ENCODE peak calls at places on chromosomes 3 and 15, in five cellular contexts. Y is cardiac muscle cell, N is glutamatergic neuron, D is PC-3, I is foreskin fibroblast. M is an unnamed sample.

GRCh38 chr3:123953735-123954134 is 7.3 kb downstream of the CCDC14 start:
- DNase-seq in N (no peak), D (no peak), I (no peak), Y (no peak), M (no peak)

GRCh38 chr3:70245746-70246525 is 66.5 kb downstream of the MDFIC2 start:
- DNase-seq in I (no peak), Y (no peak), D (no peak), N (no peak), M (no peak)

GRCh38 chr15:54345301-54345700 is 367.1 kb downstream of the UNC13C start:
- DNase-seq in D (no peak), I (no peak), N (no peak), Y (no peak), M (no peak)

GRCh38 chr3:124557433-124558232 is 172.6 kb upstream of the UMPS start:
- DNase-seq in Y (no peak), N (no peak), I (peak), D (peak), M (peak)

GRCh38 chr3:50584391-50584790 is 15.1 kb downstream of the HEMK1 start:
- DNase-seq in D (no peak), N (no peak), I (peak), Y (no peak), M (no peak)

GRCh38 chr15:77548608-77549551 is 83.8 kb downstream of the LINGO1 start:
- DNase-seq in N (no peak), I (no peak), Y (no peak), D (no peak), M (no peak)

GRCh38 chr3:169812844-169813677 is at the start of the genes LRRC34 and LRRIQ4:
- DNase-seq in D (peak), I (peak), N (peak), Y (peak), M (peak)

GRCh38 chr3:115052906-115053305 is 94.2 kb downstream of the ZBTB20 start:
- DNase-seq in N (no peak), I (no peak), Y (no peak), D (no peak), M (no peak)

GRCh38 chr3:143443851-143444331 is 324.3 kb downstream of the CHST2 start:
- DNase-seq in I (peak), N (no peak), Y (no peak), D (peak), M (peak)

DNA sequence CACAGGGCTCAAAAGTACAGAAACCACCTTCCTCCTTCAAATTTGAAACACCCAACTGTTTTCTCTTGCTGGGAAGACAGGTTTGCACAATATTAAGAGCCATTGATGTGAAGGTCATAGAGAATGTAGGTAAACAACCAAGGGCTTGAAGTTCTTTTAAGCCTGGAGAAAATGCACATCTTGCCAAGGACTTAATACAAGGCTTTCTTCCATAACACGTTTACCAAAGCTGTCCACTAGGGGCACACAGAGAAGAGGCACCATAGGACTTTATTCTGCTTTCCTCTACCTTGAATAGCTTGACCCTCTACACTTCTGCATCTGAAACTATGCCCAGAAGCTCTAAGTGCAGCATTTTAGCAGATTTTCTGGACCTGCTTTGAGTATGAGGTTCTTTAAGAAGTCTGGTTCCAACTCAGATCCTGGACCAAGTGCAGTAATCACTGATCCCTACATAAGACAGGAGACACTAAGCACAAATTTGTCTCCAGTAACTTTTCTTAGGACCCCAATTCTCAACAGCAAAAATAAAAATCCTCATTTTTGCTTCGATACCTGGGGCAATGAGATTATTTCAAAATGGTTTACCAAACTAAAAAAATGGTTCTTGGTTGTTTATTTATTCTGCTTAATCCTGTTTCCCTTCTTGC is 138.0 kb downstream of the FBN1 start:
- DNase-seq in Y (peak), D (peak), I (peak), N (no peak), M (peak)
- TF ChIP-seq CTCF in Y (peak), D (peak), I (peak), N (peak), M (peak)

GRCh38 chr15:79341361-79341760 is 30.4 kb downstream of the TMED3 start:
- DNase-seq in D (no peak), N (no peak), I (no peak), Y (no peak), M (no peak)

GRCh38 chr15:79337591-79337990 is 26.7 kb downstream of the TMED3 start:
- DNase-seq in Y (no peak), N (no peak), D (no peak), I (no peak), M (no peak)

GRCh38 chr15:79339588-79340314 is 28.8 kb downstream of the TMED3 start:
- DNase-seq in D (peak), Y (peak), I (peak), N (no peak), M (peak)

GRCh38 chr15:79340315-79340602 is 29.3 kb downstream of the TMED3 start:
- DNase-seq in Y (no peak), D (no peak), I (no peak), N (no peak), M (no peak)
- TF ChIP-seq CTCF in Y (no peak), D (no peak), I (no peak), N (no peak), M (no peak)

DNA sequence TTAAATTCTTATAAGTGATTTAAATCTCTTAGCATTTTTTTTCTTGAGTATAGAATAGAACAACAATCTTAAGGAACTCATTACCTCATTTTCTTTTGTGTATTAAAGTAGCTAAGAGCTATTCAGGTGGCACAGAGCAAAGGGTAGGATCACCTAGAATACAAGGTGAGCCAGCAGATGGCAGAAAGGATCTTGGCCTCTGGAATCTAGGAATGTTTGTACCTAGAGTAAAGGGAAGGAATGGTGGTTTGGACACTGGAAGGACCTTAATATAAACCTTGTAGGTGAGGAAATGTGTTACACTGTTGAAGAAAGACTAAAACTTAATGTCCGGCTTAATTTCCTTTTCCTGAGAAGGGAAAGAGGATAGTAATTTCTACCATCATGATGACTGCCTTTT is 89.0 kb downstream of the GHSR start:
- DNase-seq in Y (no peak), N (no peak), I (no peak), D (no peak), M (no peak)
- TF ChIP-seq CTCF in Y (no peak), N (no peak), I (no peak), D (no peak), M (peak)

GRCh38 chr15:41695750-41696436 is 35.7 kb downstream of the MGA start:
- DNase-seq in N (no peak), I (peak), Y (peak), D (peak), M (peak)
- TF ChIP-seq CTCF in N (no peak), I (peak), Y (peak), D (peak), M (peak)

GRCh38 chr15:36964626-36965025 is 135.7 kb downstream of the MEIS2 start:
- DNase-seq in N (no peak), Y (no peak), D (no peak), I (no peak), M (no peak)

GRCh38 chr15:36970522-36970921 is 129.8 kb downstream of the MEIS2 start:
- DNase-seq in D (peak), Y (no peak), I (no peak), N (no peak), M (no peak)

GRCh38 chr15:36965561-36966342 is 134.6 kb downstream of the MEIS2 start:
- DNase-seq in D (no peak), Y (no peak), N (no peak), I (no peak), M (no peak)

GRCh38 chr15:36967929-36968328 is 132.4 kb downstream of the MEIS2 start:
- DNase-seq in N (no peak), I (no peak), D (no peak), Y (no peak), M (no peak)

GRCh38 chr15:36966704-36967103 is 133.6 kb downstream of the MEIS2 start:
- DNase-seq in N (no peak), D (no peak), I (no peak), Y (no peak), M (no peak)
- TF ChIP-seq CTCF in N (no peak), D (no peak), I (no peak), Y (no peak), M (no peak)

M was measured in epithelial cell of esophagus.